ENCODE peak calls at places on chromosomes 11 and 22, in eight cellular contexts. V, Q, U, A, S, T, O and K are unnamed samples.

GRCh38 chr11:10716122-10716521 is 22.6 kb upstream of the IRAG1 start:
- DNase-seq in V (no peak), O (no peak), A (no peak), Q (no peak), S (peak), T (no peak), U (no peak), K (no peak)

GRCh38 chr22:32531955-32532818 is 57.6 kb downstream of the FBXO7 start:
- DNase-seq in Q (no peak), U (peak), A (no peak), S (peak), T (peak), V (peak), O (peak), K (no peak)

GRCh38 chr11:11157201-11157600 is 195.8 kb downstream of the CSNK2A3 start:
- DNase-seq in A (no peak), V (no peak), Q (no peak), O (no peak), U (no peak), T (no peak), S (peak), K (no peak)

GRCh38 chr11:14645985-14646900 is 2.6 kb downstream of the PDE3B start:
- DNase-seq in A (no peak), U (no peak), O (no peak), V (no peak), S (no peak), Q (no peak), T (no peak), K (no peak)

GRCh38 chr11:5291207-5291838 is 10.4 kb downstream of the OR51B4 start:
- DNase-seq in Q (no peak), O (no peak), U (no peak), T (no peak), A (peak), S (peak), V (no peak), K (no peak)

GRCh38 chr11:106030609-106031008 is 8.6 kb upstream of the MSANTD4 start:
- DNase-seq in V (no peak), U (no peak), Q (no peak), A (no peak), T (no peak), S (no peak), O (no peak), K (no peak)

GRCh38 chr11:2825261-2825885 is 60.2 kb downstream of the CDKN1C start:
- DNase-seq in O (peak), S (peak), A (no peak), Q (no peak), T (no peak), U (no peak), V (peak), K (no peak)

GRCh38 chr11:66068923-66069714 is 953 bp upstream of the PACS1 start:
- DNase-seq in U (no peak), A (no peak), O (no peak), V (peak), S (peak), Q (no peak), T (no peak), K (no peak)

GRCh38 chr11:20873054-20873453 is 203.7 kb downstream of the NELL1 start:
- DNase-seq in S (no peak), Q (no peak), U (peak), V (no peak), T (no peak), A (no peak), O (no peak), K (no peak)

GRCh38 chr11:70703141-70704052 is 305.1 kb downstream of the CTTN start:
- DNase-seq in S (no peak), V (no peak), U (no peak), Q (no peak), O (no peak), T (no peak), A (no peak), K (no peak)